ENCODE peak calls at places on chromosomes 13 and 19, in five cellular contexts. G is trophoblast cell, F is mesenchymal stem cell, V is IMR-90, H is H9. E is an unnamed sample.

GRCh38 chr13:60386250-60386649 is 10.8 kb upstream of the TDRD3 start:
- DNase-seq in G (no peak), F (no peak), V (no peak), H (no peak), E (no peak)

GRCh38 chr19:45355910-45356309 is 14.5 kb downstream of the ERCC2 start:
- DNase-seq in G (no peak), F (no peak), V (no peak), H (no peak), E (no peak)

GRCh38 chr19:35644987-35645679 is 3.0 kb upstream of the COX6B1 start:
- DNase-seq in G (peak; percentile 53), F (no peak), V (peak; percentile 16), H (peak; percentile 93), E (peak; percentile 86)

GRCh38 chr13:80529734-80530133 is 188.8 kb upstream of the SPRY2 start:
- DNase-seq in G (no peak), F (no peak), V (no peak), H (no peak), E (no peak)

GRCh38 chr19:49565261-49565660 is 15.1 kb downstream of the NOSIP start:
- DNase-seq in G (no peak), F (no peak), V (no peak), H (no peak), E (no peak)

GRCh38 chr19:46718934-46719551 is 2.1 kb upstream of the PRKD2 start:
- DNase-seq in G (no peak), F (no peak), V (no peak), H (no peak), E (no peak)

GRCh38 chr19:17519967-17520366 is 8.5 kb downstream of the PGLS start:
- DNase-seq in G (no peak), F (no peak), V (no peak), H (no peak), E (no peak)

GRCh38 chr13:72782717-72783116 is 784 bp downstream of the PIBF1 start:
- DNase-seq in G (no peak), F (peak; percentile 58), V (peak; percentile 10), H (no peak), E (no peak)

GRCh38 chr19:49553451-49554271 is 25.9 kb downstream of the RCN3 start:
- DNase-seq in G (no peak), F (peak; percentile 67), V (peak; percentile 69), H (no peak), E (no peak)

GRCh38 chr19:44762033-44762432 is 13.5 kb downstream of the BCL3 start:
- DNase-seq in G (no peak), F (no peak), V (no peak), H (no peak), E (no peak)

GRCh38 chr19:55382522-55383054 is 1.5 kb downstream of the TMEM238 start:
- DNase-seq in G (no peak), F (no peak), V (no peak), H (no peak), E (no peak)

GRCh38 chr19:55384576-55385235 is 614 bp upstream of the TMEM238 start:
- DNase-seq in G (no peak), F (no peak), V (no peak), H (no peak), E (no peak)

GRCh38 chr19:55382013-55382412 is 2.1 kb downstream of the TMEM238 start:
- DNase-seq in G (no peak), F (no peak), V (no peak), H (no peak), E (no peak)

GRCh38 chr19:55383789-55384575 is at the start of gene TMEM238:
- DNase-seq in G (peak; percentile 57), F (peak; percentile 75), V (peak; percentile 70), H (peak; percentile 64), E (peak; percentile 64)

DNA sequence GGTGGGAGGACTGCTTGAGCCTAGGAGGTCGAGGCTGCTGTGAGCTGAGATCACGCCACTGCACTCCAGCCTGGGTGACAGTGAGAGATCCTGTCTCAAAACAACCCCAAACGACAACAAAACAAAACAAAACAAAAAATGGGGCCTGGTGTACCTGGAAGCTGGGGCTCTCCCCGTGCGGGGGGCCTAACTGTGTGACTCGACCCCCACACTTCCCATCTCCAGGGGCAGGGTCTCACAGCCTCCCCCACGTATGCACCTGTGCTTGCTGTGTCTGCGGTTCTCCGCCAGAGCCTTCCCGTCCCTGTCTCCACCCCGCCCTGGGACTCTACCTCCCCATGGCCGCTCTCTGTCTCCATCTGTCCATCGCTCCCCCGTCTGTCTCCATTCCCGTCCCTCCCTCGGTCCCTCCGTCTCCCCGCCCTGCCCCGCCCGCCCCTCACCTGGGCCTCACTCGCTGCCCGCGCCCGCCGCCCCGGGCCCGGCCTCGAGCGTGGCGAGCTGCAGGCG is 758 bp downstream of the TMEM238 start:
- DNase-seq in G (no peak), F (no peak), V (no peak), H (no peak), E (no peak)
- H3K14ac ChIP-seq in G (peak overlapping the region; percentile 88), F (no peak overlapping the region), V (peak overlapping the region; percentile 22), H (no peak overlapping the region), E (no peak overlapping the region)

DNA sequence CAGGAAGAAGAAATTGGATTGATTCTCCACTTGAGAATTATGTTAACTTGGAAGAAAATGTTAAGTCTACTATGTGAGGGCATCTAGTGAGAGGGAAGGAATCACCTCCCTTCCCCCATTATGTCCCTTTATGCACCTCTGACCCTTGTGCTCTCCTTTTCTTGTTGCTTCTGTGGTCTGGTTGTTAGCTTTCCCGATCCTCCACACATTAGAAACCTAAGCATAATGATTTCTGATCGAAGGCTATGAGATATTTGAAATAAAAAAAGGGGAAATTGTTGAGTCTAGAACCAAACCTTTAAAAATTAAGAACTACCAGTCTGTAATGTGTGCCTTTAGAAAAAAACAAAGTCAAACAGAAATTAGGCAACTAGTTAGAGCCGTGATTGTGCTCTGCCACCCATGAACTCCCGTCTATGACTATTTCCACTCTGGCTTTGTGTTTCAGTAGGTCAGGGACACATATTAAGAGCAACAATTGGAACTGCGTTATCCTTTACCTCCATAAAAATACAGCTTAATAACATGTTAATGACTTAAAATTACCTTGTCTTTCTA is 463 bp upstream of the GPC6 start:
- DNase-seq in G (no peak), F (no peak), V (no peak), H (no peak), E (peak; percentile 47)
- H3K27ac ChIP-seq in G (peak overlapping the region; percentile 52), F (no peak overlapping the region), V (peak overlapping the region; percentile 75), H (no peak overlapping the region), E (peak overlapping the region; percentile 49)

GRCh38 chr13:28533049-28533436 is 38.1 kb upstream of the FLT1 start:
- DNase-seq in G (no peak), F (peak; percentile 46), V (no peak), H (no peak), E (peak; percentile 4)
- H3K14ac ChIP-seq in G (no peak overlapping the region), F (no peak overlapping the region), V (peak overlapping the region; percentile 12), H (no peak overlapping the region), E (no peak overlapping the region)

GRCh38 chr13:106625578-106625977 is 57.6 kb upstream of the ARGLU1 start:
- DNase-seq in G (no peak), F (no peak), V (no peak), H (no peak), E (no peak)

GRCh38 chr13:106626473-106626872 is 58.5 kb upstream of the ARGLU1 start:
- DNase-seq in G (no peak), F (no peak), V (no peak), H (no peak), E (no peak)

GRCh38 chr13:106621833-106622232 is 53.9 kb upstream of the ARGLU1 start:
- DNase-seq in G (no peak), F (no peak), V (no peak), H (no peak), E (no peak)

GRCh38 chr13:106619688-106620555 is 52.0 kb upstream of the ARGLU1 start:
- DNase-seq in G (no peak), F (peak; percentile 62), V (peak; percentile 69), H (peak; percentile 51), E (peak; percentile 30)

GRCh38 chr13:106623799-106624198 is 55.9 kb upstream of the ARGLU1 start:
- DNase-seq in G (no peak), F (no peak), V (no peak), H (no peak), E (no peak)
- H3K27ac ChIP-seq in G (no peak overlapping the region), F (no peak overlapping the region), V (no peak overlapping the region), H (no peak overlapping the region), E (no peak overlapping the region)

GRCh38 chr13:23433171-23434153 is at the start of gene SACS:
- DNase-seq in G (no peak), F (peak; percentile 49), V (peak; percentile 52), H (peak; percentile 86), E (peak; percentile 84)
- H3K14ac ChIP-seq in G (peak within 1 kb of the TSS; percentile 77), F (no peak within 1 kb of the TSS), V (peak within 1 kb of the TSS; percentile 83), H (peak within 1 kb of the TSS; percentile 86), E (no peak within 1 kb of the TSS)